ENCODE peak calls at places on chromosomes 3 and 15, in seven cellular contexts. B is uterus, M is spleen, N is colonic mucosa, S is upper lobe of right lung, A is IMR-90, I is ovary. T is an unnamed sample. For H3K4me1, the result is how much of the 10 kb centered on the place peaks cover.

GRCh38 chr15:58568157-58568571 is 136.4 kb downstream of the LIPC start:
- DNase-seq in B (no peak), M (no peak), N (peak), S (no peak), A (no peak), I (no peak), T (peak)

GRCh38 chr15:64842099-64842940 is 605 bp downstream of the PLEKHO2 start:
- DNase-seq in B (no peak), M (no peak), N (no peak), S (no peak), A (peak), I (no peak), T (peak)

GRCh38 chr3:58559586-58559985 is 17.6 kb downstream of the FAM107A start:
- DNase-seq in B (no peak), M (no peak), N (no peak), S (no peak), A (no peak), I (no peak), T (no peak)

GRCh38 chr3:147620906-147621305 is 211.7 kb downstream of the ZIC1 start:
- DNase-seq in B (no peak), M (no peak), N (no peak), S (no peak), A (no peak), I (no peak), T (no peak)

GRCh38 chr3:109098245-109098644 is 19.7 kb downstream of the MORC1 start:
- DNase-seq in B (no peak), M (no peak), N (peak), S (no peak), A (no peak), I (no peak), T (no peak)

GRCh38 chr15:89399390-89400120 is 64.9 kb upstream of the POLG start:
- DNase-seq in B (no peak), M (peak), N (peak), S (no peak), A (no peak), I (no peak), T (no peak)

GRCh38 chr3:123421353-123422174 is 27.3 kb downstream of the ADCY5 start:
- DNase-seq in B (no peak), M (no peak), N (peak), S (no peak), A (no peak), I (peak), T (peak)

GRCh38 chr3:160784853-160785252 is 28.8 kb downstream of the PPM1L start:
- DNase-seq in B (no peak), M (no peak), N (peak), S (no peak), A (no peak), I (no peak), T (no peak)

GRCh38 chr15:72227192-72227586 is 3.8 kb downstream of the PKM start:
- DNase-seq in B (peak), M (no peak), N (peak), S (no peak), A (peak), I (no peak), T (no peak)

GRCh38 chr3:74523811-74524210 is 90.6 kb downstream of the CNTN3 start:
- DNase-seq in B (no peak), M (no peak), N (no peak), S (no peak), A (peak), I (no peak), T (no peak)

GRCh38 chr3:135081451-135082434 is 286.7 kb downstream of the EPHB1 start:
- DNase-seq in B (no peak), M (no peak), N (no peak), S (no peak), A (no peak), I (no peak), T (no peak)

GRCh38 chr15:87045741-87046140 is 966.1 kb downstream of the AGBL1 start:
- DNase-seq in B (no peak), M (no peak), N (no peak), S (no peak), A (no peak), I (no peak), T (no peak)

GRCh38 chr3:37779289-37780152 is 82.2 kb upstream of the CTDSPL start:
- DNase-seq in B (peak), M (no peak), N (no peak), S (no peak), A (peak), I (no peak), T (peak)

GRCh38 chr3:126979076-126979628 is 3.8 kb upstream of the PLXNA1 start:
- DNase-seq in B (no peak), M (no peak), N (no peak), S (no peak), A (no peak), I (no peak), T (no peak)

GRCh38 chr3:100492810-100493140 is 356 bp downstream of the TMEM45A start:
- DNase-seq in B (no peak), M (no peak), N (no peak), S (no peak), A (no peak), I (no peak), T (no peak)

DNA sequence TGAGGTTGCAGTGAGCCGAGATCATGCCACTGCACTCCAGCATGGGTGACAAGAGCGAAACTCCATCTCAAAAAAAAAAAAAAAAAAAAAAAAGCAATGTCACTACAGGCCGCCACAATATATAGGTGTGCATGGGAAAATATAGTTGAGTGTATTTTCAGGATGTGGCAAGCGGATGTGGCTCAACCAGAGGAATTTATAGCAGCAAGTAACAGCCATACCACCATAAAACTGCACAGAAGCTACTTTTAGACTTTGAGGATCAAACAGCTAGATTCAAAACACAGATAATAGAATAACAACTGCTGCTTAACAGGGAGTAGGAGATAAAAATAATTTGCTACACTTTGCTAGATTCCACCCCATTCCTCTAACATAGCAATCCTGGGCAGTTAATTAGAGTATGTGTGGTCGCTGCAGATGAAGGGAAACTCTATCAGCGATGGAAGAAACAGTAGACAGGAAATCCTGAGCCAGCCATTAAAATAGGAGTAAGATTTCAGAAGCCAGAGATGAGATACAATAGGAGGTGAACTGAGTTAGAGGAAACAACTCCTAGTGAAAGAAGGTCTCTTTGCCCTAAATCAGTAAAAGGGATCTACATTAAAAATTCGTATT is 318.7 kb upstream of the STT3B start:
- DNase-seq in B (no peak), M (no peak), N (peak), S (no peak), A (no peak), I (no peak), T (no peak)
- H3K27ac ChIP-seq in B (no peak), M (no peak), N (no peak), S (no peak), A (no peak), I (no peak), T (no peak)

DNA sequence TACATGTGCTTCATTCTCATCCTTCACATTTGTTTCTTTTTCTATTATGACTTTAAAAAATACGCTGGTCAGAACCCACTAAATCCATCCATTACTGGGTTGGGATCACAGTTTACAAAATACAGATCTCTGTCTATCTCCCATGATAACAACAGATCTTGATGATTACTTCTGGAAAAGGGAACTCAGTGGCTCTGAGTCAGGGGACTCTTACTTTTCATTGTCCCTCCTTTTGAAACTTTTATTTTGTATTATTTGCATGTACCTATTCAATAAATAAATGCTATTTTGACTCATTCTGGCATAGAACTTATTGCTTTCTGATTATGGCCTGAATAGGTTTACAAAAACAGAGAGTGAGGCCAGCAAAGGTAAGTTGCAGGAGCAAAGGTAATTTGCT is 11.6 kb upstream of the RASGRP1 start:
- DNase-seq in B (no peak), M (no peak), N (no peak), S (no peak), A (no peak), I (no peak), T (no peak)
- H3K4me3 ChIP-seq in B (no peak), M (no peak), N (no peak), S (no peak), A (no peak), I (no peak), T (no peak)

DNA sequence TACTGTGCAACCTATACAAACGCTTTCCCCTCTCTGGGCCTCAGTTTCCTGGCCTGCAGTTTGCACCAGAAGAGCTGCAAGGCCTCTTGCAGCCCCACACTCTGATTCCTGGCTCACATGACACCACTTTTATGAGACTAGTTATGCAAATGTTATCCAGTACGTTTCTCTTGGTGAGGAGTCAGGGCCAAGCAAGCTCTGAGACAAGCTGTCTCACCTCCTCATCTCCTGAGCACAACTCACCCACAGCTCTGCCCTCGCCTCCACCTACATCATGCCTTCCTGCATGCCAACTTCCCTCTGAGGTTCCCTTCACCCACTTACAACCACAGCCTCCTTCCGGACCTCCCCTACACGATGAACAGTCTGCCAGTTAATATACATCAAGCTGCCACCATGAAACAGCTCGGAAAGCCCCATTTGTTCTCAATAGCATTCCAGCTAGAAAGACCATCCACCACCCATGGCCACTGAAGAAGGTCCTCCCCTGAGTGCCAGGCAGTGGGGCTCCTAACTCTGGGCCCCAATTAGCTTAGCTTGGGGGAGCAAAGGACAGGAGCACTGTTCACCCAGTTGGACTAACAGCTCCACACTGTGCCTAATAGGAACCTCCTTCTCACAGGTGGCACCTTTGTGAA is 25.0 kb downstream of the CRYGS start:
- DNase-seq in B (no peak), M (peak), N (no peak), S (no peak), A (no peak), I (no peak), T (no peak)
- H3K4me1 ChIP-seq in B (under half), M (under half), N (under half), S (under half), A (under half), I (under half), T (under half)

DNA sequence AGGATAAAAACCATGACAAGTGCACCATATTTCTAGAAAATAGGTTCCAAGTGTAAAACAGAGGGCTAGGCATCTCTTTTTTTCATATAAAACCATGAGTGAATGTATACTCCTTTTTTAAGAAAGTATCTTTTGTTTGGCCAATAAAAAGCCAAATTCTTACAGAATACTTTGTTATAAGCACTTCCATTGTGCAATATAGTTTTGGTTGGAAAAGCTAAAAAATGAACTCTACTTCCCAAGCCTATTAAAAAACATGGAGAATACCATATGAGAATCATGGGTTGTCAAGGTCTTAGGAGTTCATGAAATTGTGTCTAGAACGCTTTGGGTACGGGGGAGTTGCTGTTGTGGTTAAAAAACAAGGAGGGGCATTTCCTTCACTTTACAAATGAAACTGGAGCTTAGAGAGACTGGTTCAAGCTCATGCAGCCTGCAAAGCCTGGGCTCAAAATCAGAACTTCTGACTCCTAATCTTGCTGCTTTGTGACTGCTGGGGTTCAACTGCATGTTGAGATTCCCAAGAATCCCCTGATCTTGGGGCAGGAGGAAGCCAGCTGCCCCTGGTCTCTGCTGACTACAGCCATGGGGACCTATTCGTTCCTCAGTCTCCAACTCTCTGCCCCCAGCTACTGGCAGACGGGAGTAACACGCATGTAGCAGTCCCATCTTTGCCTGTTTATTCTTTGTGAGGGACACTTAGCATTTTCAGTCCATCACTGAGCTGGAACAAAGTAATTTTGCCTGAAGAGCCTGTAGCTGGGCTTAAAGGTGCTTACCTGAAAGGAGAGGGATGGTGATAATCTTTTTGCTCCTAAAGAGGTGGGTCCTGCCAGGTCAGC is 229.1 kb downstream of the CHST2 start:
- DNase-seq in B (no peak), M (no peak), N (no peak), S (no peak), A (no peak), I (no peak), T (no peak)
- H3K27ac ChIP-seq in B (no peak), M (no peak), N (no peak), S (no peak), A (no peak), I (no peak), T (no peak)

DNA sequence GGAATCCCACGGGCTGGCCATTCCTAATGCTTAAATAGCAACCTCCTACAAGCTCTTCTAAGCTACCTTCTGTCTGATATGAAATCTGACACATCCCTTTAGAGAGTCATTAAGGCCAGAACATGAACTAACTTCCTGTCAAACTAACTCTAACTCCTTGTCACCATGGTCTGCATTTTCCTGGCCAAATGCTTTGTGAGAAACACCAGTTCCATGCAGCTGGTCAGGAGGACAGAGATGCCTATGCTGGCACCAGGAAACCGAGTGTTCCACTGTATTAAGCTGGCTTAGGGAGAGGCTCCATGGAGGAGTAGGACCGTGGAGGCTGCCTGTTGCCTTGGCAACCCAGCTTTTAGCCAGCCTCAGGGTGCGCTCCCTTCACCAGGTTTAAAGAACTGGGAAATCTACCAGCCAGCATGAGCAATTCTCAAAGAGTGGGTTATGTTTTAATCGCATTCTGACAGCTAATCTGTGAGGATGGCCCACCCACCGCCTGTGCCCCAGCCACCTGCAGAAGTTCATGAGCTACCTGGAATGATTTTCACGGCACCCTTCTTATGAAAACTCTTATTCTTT is 394.1 kb downstream of the OCA2 start:
- DNase-seq in B (no peak), M (no peak), N (no peak), S (no peak), A (no peak), I (no peak), T (no peak)
- H3K4me3 ChIP-seq in B (no peak), M (no peak), N (no peak), S (no peak), A (no peak), I (no peak), T (no peak)

DNA sequence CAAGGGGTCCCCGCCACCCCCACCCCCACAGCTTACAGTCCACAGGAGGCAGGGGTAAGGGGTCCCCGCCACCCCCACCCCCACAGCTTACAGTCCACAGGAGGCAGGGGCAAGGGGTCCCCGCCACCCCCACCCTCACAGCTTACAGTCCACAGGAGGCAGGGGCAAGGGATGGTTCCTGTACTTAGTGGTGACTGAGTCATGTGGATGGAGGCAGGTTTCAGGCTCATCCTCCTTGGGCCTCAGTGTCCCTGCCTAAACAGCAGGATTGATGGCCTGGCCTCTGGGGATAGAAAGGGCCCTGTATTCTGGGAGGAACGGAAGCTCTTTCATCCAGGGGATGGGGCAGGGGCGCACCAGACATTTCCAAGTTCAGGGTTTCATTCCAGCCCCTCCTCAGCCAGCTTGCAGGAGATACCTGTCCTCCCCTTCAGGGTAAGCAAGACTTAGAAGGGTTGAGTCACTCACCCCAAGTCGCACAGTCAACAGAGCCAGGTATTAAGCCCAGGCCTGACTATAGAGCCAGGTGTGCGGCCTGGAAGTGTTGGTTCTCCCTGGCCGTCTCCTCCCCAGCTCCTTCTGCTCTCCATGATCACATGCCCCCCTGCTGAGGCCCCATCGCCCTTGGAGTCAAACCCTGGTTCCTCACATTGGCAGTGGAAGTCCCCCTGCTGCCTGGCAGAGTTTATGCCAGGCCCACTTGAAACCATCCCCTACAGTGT is 12.5 kb downstream of the CSK start:
- DNase-seq in B (no peak), M (no peak), N (no peak), S (no peak), A (no peak), I (no peak), T (no peak)
- H3K4me1 ChIP-seq in B (under half), M (half or more), N (under half), S (under half), A (under half), I (under half), T (under half)

GRCh38 chr3:50327129-50327528 is 894 bp downstream of the TUSC2 start:
- DNase-seq in B (no peak), M (peak), N (no peak), S (no peak), A (no peak), I (no peak), T (no peak)
- H3K27ac ChIP-seq in B (no peak), M (peak), N (no peak), S (peak), A (no peak), I (peak), T (no peak)

DNA sequence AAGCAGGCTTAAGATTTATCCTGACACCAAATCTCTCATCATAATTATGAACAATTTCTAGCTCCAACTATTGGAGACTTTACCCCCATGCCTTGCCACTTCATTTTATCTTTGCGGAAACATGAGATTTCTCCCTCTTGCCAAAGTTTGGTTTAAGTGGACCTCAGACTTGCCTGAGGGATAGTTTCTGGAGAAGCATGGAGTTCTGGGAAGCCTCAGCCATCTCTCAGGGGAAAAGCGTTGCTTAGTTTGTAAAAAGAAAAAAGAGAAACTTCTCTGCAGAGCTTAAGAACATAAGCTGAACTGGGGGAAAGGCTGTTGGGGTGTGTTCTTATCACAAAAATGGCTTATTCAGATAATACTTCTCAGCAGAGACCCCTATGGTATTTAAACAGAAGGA is 347.4 kb upstream of the ADAMTS9 start:
- DNase-seq in B (no peak), M (no peak), N (no peak), S (no peak), A (no peak), I (no peak), T (peak)
- H3K4me3 ChIP-seq in B (no peak), M (no peak), N (no peak), S (no peak), A (no peak), I (no peak), T (no peak)

GRCh38 chr15:52348056-52348745 is 52.6 kb upstream of the MYO5C start:
- DNase-seq in B (no peak), M (no peak), N (no peak), S (peak), A (peak), I (peak), T (peak)
- H3K4me1 ChIP-seq in B (under half), M (under half), N (under half), S (under half), A (under half), I (under half), T (under half)

T was measured in SJCRH30.